ENCODE peak calls at places on chromosomes 12 and 14, in five cellular contexts. One of them, this sample, is unnamed.

GRCh38 chr12:6430124-6430989 is 14.4 kb upstream of the CD27 start:
- DNase-seq in mucosa of descending colon: peak
- DNase-seq in nephron progenitor cell: no peak
- DNase-seq in cardiac fibroblast: peak
- DNase-seq in testis: peak
- DNase-seq in this sample: peak

GRCh38 chr14:103057372-103058208 is at the start of gene CDC42BPB:
- DNase-seq in mucosa of descending colon: peak
- DNase-seq in nephron progenitor cell: peak
- DNase-seq in cardiac fibroblast: peak
- DNase-seq in testis: peak
- DNase-seq in this sample: peak

GRCh38 chr12:75658826-75659823 is 147.7 kb upstream of the KRR1 start:
- DNase-seq in mucosa of descending colon: no peak
- DNase-seq in nephron progenitor cell: no peak
- DNase-seq in cardiac fibroblast: peak
- DNase-seq in testis: no peak
- DNase-seq in this sample: no peak

GRCh38 chr12:3928538-3929220 is 55.5 kb upstream of the PARP11 start:
- DNase-seq in mucosa of descending colon: no peak
- DNase-seq in nephron progenitor cell: no peak
- DNase-seq in cardiac fibroblast: no peak
- DNase-seq in testis: peak
- DNase-seq in this sample: no peak

GRCh38 chr12:66538970-66539369 is 139.9 kb downstream of the GRIP1 start:
- DNase-seq in mucosa of descending colon: no peak
- DNase-seq in nephron progenitor cell: no peak
- DNase-seq in cardiac fibroblast: no peak
- DNase-seq in testis: no peak
- DNase-seq in this sample: no peak

GRCh38 chr12:108635201-108635996 is 1.7 kb upstream of the SELPLG start:
- DNase-seq in mucosa of descending colon: peak
- DNase-seq in nephron progenitor cell: no peak
- DNase-seq in cardiac fibroblast: no peak
- DNase-seq in testis: no peak
- DNase-seq in this sample: no peak

GRCh38 chr12:53324113-53324778 is 2.8 kb upstream of the AAAS start:
- DNase-seq in mucosa of descending colon: peak
- DNase-seq in nephron progenitor cell: peak
- DNase-seq in cardiac fibroblast: no peak
- DNase-seq in testis: peak
- DNase-seq in this sample: no peak

GRCh38 chr12:20476551-20476950 is 108.2 kb downstream of the PDE3A start:
- DNase-seq in mucosa of descending colon: no peak
- DNase-seq in nephron progenitor cell: no peak
- DNase-seq in cardiac fibroblast: no peak
- DNase-seq in testis: no peak
- DNase-seq in this sample: no peak

GRCh38 chr12:66188584-66189475 is at the start of gene IRAK3:
- DNase-seq in mucosa of descending colon: peak
- DNase-seq in nephron progenitor cell: peak
- DNase-seq in cardiac fibroblast: peak
- DNase-seq in testis: peak
- DNase-seq in this sample: peak

GRCh38 chr12:59839514-59839913 is 243.7 kb downstream of the SLC16A7 start:
- DNase-seq in mucosa of descending colon: no peak
- DNase-seq in nephron progenitor cell: no peak
- DNase-seq in cardiac fibroblast: peak
- DNase-seq in testis: no peak
- DNase-seq in this sample: no peak

GRCh38 chr12:124510301-124510970 is 57.0 kb downstream of the NCOR2 start:
- DNase-seq in mucosa of descending colon: peak
- DNase-seq in nephron progenitor cell: no peak
- DNase-seq in cardiac fibroblast: no peak
- DNase-seq in testis: peak
- DNase-seq in this sample: no peak

GRCh38 chr12:6960291-6961277 is 9.4 kb downstream of the PTPN6 start:
- DNase-seq in mucosa of descending colon: no peak
- DNase-seq in nephron progenitor cell: no peak
- DNase-seq in cardiac fibroblast: peak
- DNase-seq in testis: peak
- DNase-seq in this sample: no peak

GRCh38 chr12:22658214-22658613 is 33.2 kb downstream of the ETNK1 start:
- DNase-seq in mucosa of descending colon: no peak
- DNase-seq in nephron progenitor cell: no peak
- DNase-seq in cardiac fibroblast: peak
- DNase-seq in testis: no peak
- DNase-seq in this sample: no peak

GRCh38 chr12:117440384-117440783 is 79.0 kb upstream of the NOS1 start:
- DNase-seq in mucosa of descending colon: no peak
- DNase-seq in nephron progenitor cell: no peak
- DNase-seq in cardiac fibroblast: no peak
- DNase-seq in testis: no peak
- DNase-seq in this sample: no peak

GRCh38 chr14:39266871-39267591 is 33.3 kb downstream of the MIA2 start:
- DNase-seq in mucosa of descending colon: peak
- DNase-seq in nephron progenitor cell: peak
- DNase-seq in cardiac fibroblast: peak
- DNase-seq in testis: peak
- DNase-seq in this sample: peak

GRCh38 chr12:85779768-85780167 is 56.4 kb downstream of the RASSF9 start:
- DNase-seq in mucosa of descending colon: no peak
- DNase-seq in nephron progenitor cell: no peak
- DNase-seq in cardiac fibroblast: no peak
- DNase-seq in testis: no peak
- DNase-seq in this sample: no peak

GRCh38 chr12:85784096-85784720 is 52.0 kb downstream of the RASSF9 start:
- DNase-seq in mucosa of descending colon: no peak
- DNase-seq in nephron progenitor cell: no peak
- DNase-seq in cardiac fibroblast: no peak
- DNase-seq in testis: no peak
- DNase-seq in this sample: no peak

GRCh38 chr12:85782711-85783110 is 53.5 kb downstream of the RASSF9 start:
- DNase-seq in mucosa of descending colon: no peak
- DNase-seq in nephron progenitor cell: no peak
- DNase-seq in cardiac fibroblast: no peak
- DNase-seq in testis: no peak
- DNase-seq in this sample: no peak

GRCh38 chr12:85781751-85782150 is 54.5 kb downstream of the RASSF9 start:
- DNase-seq in mucosa of descending colon: no peak
- DNase-seq in nephron progenitor cell: no peak
- DNase-seq in cardiac fibroblast: no peak
- DNase-seq in testis: no peak
- DNase-seq in this sample: no peak
- TF ChIP-seq CTCF in mucosa of descending colon: no peak
- TF ChIP-seq CTCF in nephron progenitor cell: no peak
- TF ChIP-seq CTCF in cardiac fibroblast: no peak
- TF ChIP-seq CTCF in testis: no peak
- TF ChIP-seq CTCF in this sample: no peak

GRCh38 chr12:113194971-113195391 is 9.5 kb downstream of the RITA1 start:
- DNase-seq in mucosa of descending colon: no peak
- DNase-seq in nephron progenitor cell: peak
- DNase-seq in cardiac fibroblast: peak
- DNase-seq in testis: no peak
- DNase-seq in this sample: no peak
- TF ChIP-seq CTCF in mucosa of descending colon: no peak
- TF ChIP-seq CTCF in nephron progenitor cell: peak
- TF ChIP-seq CTCF in cardiac fibroblast: no peak
- TF ChIP-seq CTCF in testis: no peak
- TF ChIP-seq CTCF in this sample: no peak

GRCh38 chr12:56258820-56259183 is 618 bp upstream of the ANKRD52 start:
- DNase-seq in mucosa of descending colon: no peak
- DNase-seq in nephron progenitor cell: no peak
- DNase-seq in cardiac fibroblast: no peak
- DNase-seq in testis: no peak
- DNase-seq in this sample: no peak

GRCh38 chr12:56258068-56258819 is at the start of gene ANKRD52:
- DNase-seq in mucosa of descending colon: peak
- DNase-seq in nephron progenitor cell: peak
- DNase-seq in cardiac fibroblast: peak
- DNase-seq in testis: peak
- DNase-seq in this sample: peak

GRCh38 chr12:56256326-56256960 is 1.7 kb downstream of the ANKRD52 start:
- DNase-seq in mucosa of descending colon: no peak
- DNase-seq in nephron progenitor cell: peak
- DNase-seq in cardiac fibroblast: peak
- DNase-seq in testis: no peak
- DNase-seq in this sample: no peak

GRCh38 chr12:56257071-56257470 is 1.1 kb downstream of the ANKRD52 start:
- DNase-seq in mucosa of descending colon: no peak
- DNase-seq in nephron progenitor cell: no peak
- DNase-seq in cardiac fibroblast: no peak
- DNase-seq in testis: no peak
- DNase-seq in this sample: no peak

GRCh38 chr12:56257491-56258067 is 605 bp downstream of the ANKRD52 start:
- DNase-seq in mucosa of descending colon: peak
- DNase-seq in nephron progenitor cell: peak
- DNase-seq in cardiac fibroblast: peak
- DNase-seq in testis: peak
- DNase-seq in this sample: no peak
- TF ChIP-seq CTCF in mucosa of descending colon: no peak
- TF ChIP-seq CTCF in nephron progenitor cell: no peak
- TF ChIP-seq CTCF in cardiac fibroblast: no peak
- TF ChIP-seq CTCF in testis: no peak
- TF ChIP-seq CTCF in this sample: no peak

GRCh38 chr12:94648578-94648977 is 1.8 kb downstream of the TMCC3 start:
- DNase-seq in mucosa of descending colon: no peak
- DNase-seq in nephron progenitor cell: no peak
- DNase-seq in cardiac fibroblast: no peak
- DNase-seq in testis: no peak
- DNase-seq in this sample: no peak

GRCh38 chr12:94644622-94645021 is 5.7 kb downstream of the TMCC3 start:
- DNase-seq in mucosa of descending colon: no peak
- DNase-seq in nephron progenitor cell: peak
- DNase-seq in cardiac fibroblast: peak
- DNase-seq in testis: no peak
- DNase-seq in this sample: no peak

GRCh38 chr12:94649349-94650142 is 811 bp downstream of the TMCC3 start:
- DNase-seq in mucosa of descending colon: peak
- DNase-seq in nephron progenitor cell: peak
- DNase-seq in cardiac fibroblast: peak
- DNase-seq in testis: peak
- DNase-seq in this sample: no peak

DNA sequence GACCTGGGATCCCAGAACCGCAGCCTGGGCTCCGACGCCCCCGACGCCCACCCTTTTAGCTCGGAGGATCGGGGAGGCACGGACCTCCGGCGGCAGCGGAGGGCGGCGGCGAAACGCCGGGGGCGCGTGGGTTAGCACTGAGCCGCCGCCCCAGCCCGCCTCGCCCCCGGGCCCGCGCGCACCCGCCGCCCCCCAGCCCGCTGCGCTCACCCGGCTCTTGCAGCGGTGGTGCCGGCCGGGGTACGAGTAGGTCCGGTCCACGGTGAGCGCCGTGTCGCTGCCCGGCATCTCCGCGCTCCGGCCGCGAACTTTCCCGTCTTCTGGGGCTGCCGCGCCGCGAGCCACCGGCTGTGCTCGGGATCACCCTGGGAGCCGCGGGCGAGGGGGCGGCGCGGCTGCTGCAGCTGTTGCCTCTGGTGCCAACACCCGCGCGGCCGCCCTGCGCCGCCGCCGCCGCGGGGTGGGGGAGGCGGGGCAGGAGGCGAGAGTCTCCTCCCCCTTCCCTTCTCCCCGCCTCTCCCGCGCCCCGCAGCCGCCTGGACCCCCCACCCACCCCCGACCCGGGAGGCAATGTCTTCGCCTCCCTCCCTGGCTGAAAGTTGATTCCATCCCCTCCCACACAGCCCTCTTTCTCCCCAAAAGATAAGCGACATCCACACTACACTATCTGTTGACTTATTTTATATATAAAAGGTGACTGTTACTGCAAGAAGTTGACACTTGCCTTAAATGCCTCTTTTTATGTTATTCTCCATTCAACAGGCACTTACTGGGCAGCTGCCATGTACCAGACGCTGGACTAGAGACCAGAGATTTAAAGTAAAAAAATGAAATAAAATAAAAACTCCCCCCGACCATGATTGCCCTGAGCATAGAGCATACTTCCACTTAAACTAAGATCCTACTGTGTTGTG is at the start of gene TMCC3:
- DNase-seq in mucosa of descending colon: peak
- DNase-seq in nephron progenitor cell: peak
- DNase-seq in cardiac fibroblast: peak
- DNase-seq in testis: peak
- DNase-seq in this sample: no peak
- TF ChIP-seq CTCF in mucosa of descending colon: no peak
- TF ChIP-seq CTCF in nephron progenitor cell: no peak
- TF ChIP-seq CTCF in cardiac fibroblast: no peak
- TF ChIP-seq CTCF in testis: no peak
- TF ChIP-seq CTCF in this sample: no peak

GRCh38 chr12:68899251-68899771 is 33.7 kb downstream of the CPM start:
- DNase-seq in mucosa of descending colon: peak
- DNase-seq in nephron progenitor cell: no peak
- DNase-seq in cardiac fibroblast: peak
- DNase-seq in testis: peak
- DNase-seq in this sample: no peak
- TF ChIP-seq CTCF in mucosa of descending colon: peak
- TF ChIP-seq CTCF in nephron progenitor cell: no peak
- TF ChIP-seq CTCF in cardiac fibroblast: peak
- TF ChIP-seq CTCF in testis: peak
- TF ChIP-seq CTCF in this sample: no peak

GRCh38 chr12:29901585-29901984 is 117.8 kb upstream of the TMTC1 start:
- DNase-seq in mucosa of descending colon: no peak
- DNase-seq in nephron progenitor cell: no peak
- DNase-seq in cardiac fibroblast: no peak
- DNase-seq in testis: peak
- DNase-seq in this sample: no peak
- TF ChIP-seq CTCF in mucosa of descending colon: no peak
- TF ChIP-seq CTCF in nephron progenitor cell: no peak
- TF ChIP-seq CTCF in cardiac fibroblast: peak
- TF ChIP-seq CTCF in testis: no peak
- TF ChIP-seq CTCF in this sample: no peak

DNA sequence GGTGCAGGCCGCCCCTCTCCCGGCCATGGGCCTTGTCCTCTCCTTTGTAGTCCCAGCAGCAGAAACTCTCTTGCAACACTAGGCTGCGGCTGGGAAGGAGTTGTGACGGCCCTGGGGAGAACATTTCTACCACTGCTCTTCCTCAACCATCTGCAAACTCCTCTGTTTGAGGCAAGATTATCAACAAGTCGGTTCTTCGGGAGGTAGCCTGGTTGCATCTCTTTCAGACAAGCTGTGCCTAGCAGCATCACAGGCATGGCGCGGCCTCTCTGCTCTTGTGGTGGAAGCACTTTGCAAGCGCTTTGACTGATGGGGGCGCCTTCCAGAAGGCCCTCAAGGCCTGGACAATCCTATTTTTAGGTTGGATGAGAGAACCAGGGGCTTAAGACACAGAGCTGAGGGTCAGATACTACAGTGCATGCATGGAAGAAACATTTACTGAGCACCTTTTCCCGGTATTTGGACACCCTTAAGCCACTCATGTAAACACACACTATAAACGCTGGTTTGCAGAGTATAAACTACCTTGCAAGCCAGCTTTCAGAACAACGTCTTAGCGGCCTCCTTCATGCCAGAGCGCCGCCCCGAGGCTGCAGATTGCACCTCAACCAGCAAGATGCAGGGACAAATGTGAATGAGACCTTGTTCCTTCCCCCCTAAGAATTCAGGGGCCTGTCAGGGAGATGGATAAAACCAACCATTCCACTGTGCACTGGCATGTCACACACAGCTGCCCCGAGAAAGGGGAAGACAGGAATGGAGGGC is 1.3 kb upstream of the PRIMA1 start:
- DNase-seq in mucosa of descending colon: no peak
- DNase-seq in nephron progenitor cell: no peak
- DNase-seq in cardiac fibroblast: no peak
- DNase-seq in testis: no peak
- DNase-seq in this sample: no peak
- TF ChIP-seq CTCF in mucosa of descending colon: no peak
- TF ChIP-seq CTCF in nephron progenitor cell: no peak
- TF ChIP-seq CTCF in cardiac fibroblast: no peak
- TF ChIP-seq CTCF in testis: peak
- TF ChIP-seq CTCF in this sample: no peak

This sample was measured in omental fat pad.